ENCODE peak calls at places on chromosome 12, in eight cellular contexts. J is endothelial cell, R is Calu3, F is left ventricle myocardium inferior, C is AG04450, I is colonic mucosa, P is fibroblast of the aortic adventitia, A is astrocyte of the spinal cord. V is an unnamed sample.

GRCh38 chr12:15001733-15002471 is 29.1 kb downstream of the PDE6H start:
- DNase-seq in F (peak; percentile 39), P (peak; percentile 44), C (no peak), A (peak; percentile 37), R (no peak), I (no peak), J (peak; percentile 13), V (no peak)

GRCh38 chr12:121889267-121889624 is 656 bp downstream of the PSMD9 start:
- DNase-seq in J (no peak), I (no peak), R (peak; percentile 8), P (no peak), A (no peak), C (no peak), F (no peak), V (no peak)

GRCh38 chr12:28425531-28425930 is 235.3 kb downstream of the CCDC91 start:
- DNase-seq in I (no peak), A (no peak), C (no peak), J (no peak), R (peak; percentile 2), P (no peak), F (no peak), V (no peak)

GRCh38 chr12:62481843-62482540 is 15.4 kb downstream of the MON2 start:
- DNase-seq in R (no peak), P (no peak), I (no peak), A (no peak), C (no peak), J (no peak), F (no peak), V (no peak)

GRCh38 chr12:26633591-26634210 is 199.3 kb downstream of the ITPR2 start:
- DNase-seq in C (no peak), I (no peak), R (no peak), P (peak; percentile 91), J (no peak), F (no peak), A (peak; percentile 66), V (no peak)

GRCh38 chr12:15767301-15767700 is 21.9 kb downstream of the EPS8 start:
- DNase-seq in F (no peak), J (no peak), C (no peak), A (no peak), P (no peak), I (no peak), R (no peak), V (no peak)

GRCh38 chr12:23950775-23951391 is 1.4 kb upstream of the SOX5 start:
- DNase-seq in F (no peak), I (no peak), C (no peak), R (no peak), A (peak; percentile 18), J (peak; percentile 24), P (peak; percentile 12), V (peak; percentile 42)

GRCh38 chr12:113418213-113418879 is 3.8 kb upstream of the SDSL start:
- DNase-seq in C (no peak), J (no peak), P (peak; percentile 56), F (no peak), R (peak; percentile 62), I (no peak), A (no peak), V (no peak)

GRCh38 chr12:16198884-16199283 is 78.6 kb downstream of the SLC15A5 start:
- DNase-seq in R (no peak), P (no peak), F (no peak), C (no peak), I (no peak), A (no peak), J (no peak), V (no peak)

GRCh38 chr12:75655233-75655879 is 143.9 kb upstream of the KRR1 start:
- DNase-seq in I (no peak), C (no peak), A (no peak), J (no peak), F (no peak), P (no peak), R (no peak), V (no peak)

GRCh38 chr12:75766263-75767160 is 255.1 kb upstream of the KRR1 start:
- DNase-seq in I (no peak), F (no peak), A (peak; percentile 83), C (no peak), P (peak; percentile 67), R (peak; percentile 63), J (no peak), V (no peak)

GRCh38 chr12:29427964-29428363 is 47.0 kb upstream of the ERGIC2 start:
- DNase-seq in R (no peak), F (no peak), A (no peak), J (no peak), P (peak; percentile 22), I (no peak), C (no peak), V (no peak)

GRCh38 chr12:113875681-113876080 is 90.4 kb downstream of the RBM19 start:
- DNase-seq in R (no peak), A (peak; percentile 48), C (no peak), J (no peak), I (no peak), P (no peak), F (no peak), V (no peak)

GRCh38 chr12:95718772-95719171 is 71.8 kb downstream of the NTN4 start:
- DNase-seq in I (no peak), C (no peak), J (no peak), R (no peak), P (no peak), F (no peak), A (no peak), V (no peak)

GRCh38 chr12:95723693-95724384 is 66.7 kb downstream of the NTN4 start:
- DNase-seq in J (no peak), C (no peak), P (peak; percentile 13), R (no peak), I (no peak), A (no peak), F (no peak), V (no peak)

GRCh38 chr12:95718001-95718400 is 72.6 kb downstream of the NTN4 start:
- DNase-seq in I (no peak), F (no peak), C (no peak), R (peak; percentile 34), P (no peak), A (no peak), J (no peak), V (no peak)

GRCh38 chr12:95724767-95725166 is 65.8 kb downstream of the NTN4 start:
- DNase-seq in J (no peak), A (no peak), R (no peak), I (no peak), F (no peak), C (no peak), P (no peak), V (no peak)

DNA sequence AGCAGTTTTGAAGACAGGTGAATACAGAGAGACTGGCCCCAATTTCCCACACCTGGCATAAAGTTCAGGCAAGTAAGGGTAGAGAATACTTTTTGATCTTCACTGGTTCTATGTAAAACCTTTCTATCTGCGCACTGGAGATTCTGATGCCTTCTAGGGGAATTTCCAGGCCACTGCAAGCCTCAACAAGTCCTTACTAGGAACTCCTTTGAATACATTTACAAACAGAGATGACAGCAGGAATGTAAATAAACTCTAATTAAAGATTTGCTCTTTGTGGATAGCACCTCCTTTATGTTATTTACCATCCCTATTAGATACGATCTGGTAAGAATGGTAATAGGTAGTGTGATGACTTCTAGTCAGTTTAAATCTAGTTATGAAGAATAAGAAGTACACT is 69.2 kb downstream of the NTN4 start:
- DNase-seq in I (no peak), P (peak; percentile 14), C (no peak), F (no peak), R (no peak), J (no peak), A (no peak), V (no peak)
- TF ChIP-seq CTCF in I (no peak), P (peak; percentile 12), C (peak; percentile 44), F (peak; percentile 27), R (no peak), J (no peak), A (peak; percentile 20), V (no peak)

DNA sequence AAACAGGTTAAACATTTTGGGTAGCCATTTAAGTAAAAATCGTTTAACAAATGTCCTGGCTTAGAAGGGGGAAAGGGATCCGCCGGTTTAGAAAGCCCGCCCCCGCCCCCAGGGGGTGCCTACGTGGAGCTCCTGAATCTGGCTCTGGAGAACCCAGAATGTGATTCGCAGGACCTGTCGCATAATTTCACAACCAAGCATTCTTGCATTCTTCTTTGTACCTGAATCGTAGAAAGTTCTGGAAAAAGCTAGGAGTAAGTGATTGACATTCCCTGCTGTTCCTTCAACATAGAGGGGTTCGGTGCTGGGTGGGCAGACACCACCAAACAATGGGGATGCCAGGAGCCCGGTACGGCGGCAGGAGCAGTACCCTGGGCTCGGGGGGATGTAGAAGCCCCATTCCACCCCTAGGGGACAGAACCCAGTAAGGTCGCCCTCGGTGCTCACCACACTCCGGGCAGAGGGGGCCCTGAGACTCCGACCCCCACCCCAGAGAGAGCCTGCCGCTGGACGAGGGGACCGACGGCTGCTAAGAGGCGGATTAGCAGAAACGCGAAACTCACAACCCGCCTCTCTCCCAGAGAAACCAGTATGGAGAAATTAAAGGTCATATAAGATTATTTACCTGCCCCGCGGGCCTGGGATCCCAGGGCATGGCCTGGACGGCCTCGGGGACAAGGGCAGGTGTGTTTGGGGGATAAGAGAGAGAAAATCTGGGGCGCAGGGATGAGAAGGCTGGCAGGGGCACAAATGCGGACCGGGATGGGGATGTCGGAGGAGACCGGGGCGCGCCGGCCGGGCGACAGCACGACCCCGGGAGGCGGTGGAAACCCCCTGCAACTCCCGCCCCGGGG is 547 bp downstream of the CSRP2 start:
- DNase-seq in R (peak; percentile 44), J (peak; percentile 48), P (no peak), I (peak; percentile 27), F (no peak), A (peak; percentile 30), C (no peak), V (no peak)
- TF ChIP-seq CTCF in R (peak; percentile 34), J (no peak), P (peak; percentile 25), I (no peak), F (no peak), A (peak; percentile 19), C (peak; percentile 21), V (no peak)

GRCh38 chr12:104434129-104434528 is 22.6 kb upstream of the CHST11 start:
- DNase-seq in I (no peak), A (no peak), P (no peak), J (no peak), C (no peak), F (no peak), R (no peak), V (no peak)
- TF ChIP-seq CTCF in I (no peak), A (no peak), P (no peak), J (no peak), C (no peak), F (no peak), R (no peak), V (no peak)

GRCh38 chr12:7679251-7680045 is 13.7 kb upstream of the APOBEC1 start:
- DNase-seq in F (no peak), P (no peak), J (no peak), A (no peak), R (no peak), I (no peak), C (no peak), V (no peak)

GRCh38 chr12:7681535-7681934 is 14.0 kb downstream of the GDF3 start:
- DNase-seq in J (no peak), P (no peak), R (no peak), I (no peak), C (no peak), F (no peak), A (no peak), V (no peak)

DNA sequence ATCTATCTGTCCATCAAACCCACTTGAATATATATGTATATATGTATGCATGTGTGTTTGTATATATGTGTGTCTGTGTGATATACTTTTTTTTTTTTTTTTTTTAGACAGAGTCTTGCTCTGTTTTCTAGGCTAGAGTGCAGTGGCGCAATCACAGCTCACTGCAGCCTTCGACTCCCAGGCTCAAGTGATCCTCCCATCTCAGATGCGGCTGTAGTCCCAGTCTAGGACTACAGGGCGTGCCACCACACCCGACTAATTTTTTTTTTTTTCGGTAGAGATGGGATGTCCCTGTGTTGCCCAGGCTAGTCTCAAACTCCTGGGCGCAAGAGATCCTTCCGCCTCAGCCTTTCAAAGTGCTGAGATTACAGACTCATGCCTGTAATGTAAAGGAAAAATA is 13.0 kb upstream of the APOBEC1 start:
- DNase-seq in I (no peak), J (no peak), A (no peak), P (no peak), F (no peak), C (no peak), R (no peak), V (no peak)
- TF ChIP-seq CTCF in I (no peak), J (no peak), A (no peak), P (no peak), F (no peak), C (no peak), R (no peak), V (no peak)